ENCODE peak calls at places on chromosomes 4 and X, in seven cellular contexts. J is ovary; V is endodermal cell; D is CD8-positive, alpha-beta T cell; N is transverse colon; F is AG04450; S is psoas muscle. O is an unnamed sample.

GRCh38 chrX:25851141-25851540 is 287.0 kb upstream of the MAGEB18 start:
- DNase-seq in J (no peak), V (no peak), D (no peak), N (no peak), F (no peak), S (no peak), O (no peak)

GRCh38 chr4:20916106-20916505 is 215.8 kb downstream of the PACRGL start:
- DNase-seq in J (no peak), V (no peak), D (no peak), N (peak; percentile 23), F (no peak), S (no peak), O (no peak)

GRCh38 chrX:57445046-57445445 is 146.8 kb upstream of the ZXDB start:
- DNase-seq in J (no peak), V (no peak), D (no peak), N (no peak), F (no peak), S (no peak), O (no peak)

GRCh38 chr4:159106636-159107035 is 3.8 kb downstream of the RAPGEF2 start:
- DNase-seq in J (no peak), V (no peak), D (no peak), N (no peak), F (no peak), S (no peak), O (no peak)

GRCh38 chr4:174438711-174439110 is 83.6 kb downstream of the HPGD start:
- DNase-seq in J (no peak), V (no peak), D (no peak), N (no peak), F (no peak), S (no peak), O (no peak)

GRCh38 chr4:55029321-55029720 is 96.1 kb downstream of the KDR start:
- DNase-seq in J (no peak), V (no peak), D (no peak), N (no peak), F (no peak), S (no peak), O (no peak)

GRCh38 chr4:47032405-47033106 is 1.2 kb downstream of the GABRB1 start:
- DNase-seq in J (peak; percentile 30), V (peak; percentile 96), D (no peak), N (peak; percentile 32), F (peak; percentile 20), S (no peak), O (peak; percentile 9)

GRCh38 chr4:87258677-87259076 is 38.3 kb upstream of the KLHL8 start:
- DNase-seq in J (no peak), V (no peak), D (no peak), N (no peak), F (no peak), S (no peak), O (no peak)

GRCh38 chr4:113449407-113449974 is 312.0 kb downstream of the CAMK2D start:
- DNase-seq in J (no peak), V (no peak), D (no peak), N (no peak), F (no peak), S (no peak), O (no peak)

GRCh38 chr4:24433515-24434192 is 150.7 kb downstream of the DHX15 start:
- DNase-seq in J (no peak), V (no peak), D (no peak), N (no peak), F (no peak), S (peak; percentile 65), O (no peak)

GRCh38 chr4:165360985-165361678 is 17.7 kb upstream of the CPE start:
- DNase-seq in J (no peak), V (no peak), D (no peak), N (no peak), F (no peak), S (no peak), O (no peak)

GRCh38 chr4:172666711-172667368 is 501.8 kb upstream of the GALNT7 start:
- DNase-seq in J (no peak), V (peak; percentile 76), D (no peak), N (no peak), F (no peak), S (no peak), O (no peak)

GRCh38 chr4:10006236-10006603 is 15.1 kb downstream of the SLC2A9 start:
- DNase-seq in J (no peak), V (no peak), D (no peak), N (peak; percentile 67), F (no peak), S (no peak), O (no peak)

GRCh38 chr4:80125252-80126177 is 52.5 kb upstream of the ANTXR2 start:
- DNase-seq in J (no peak), V (peak; percentile 52), D (no peak), N (peak; percentile 8), F (no peak), S (no peak), O (no peak)

GRCh38 chrX:35809816-35810215 is 11.7 kb downstream of the MAGEB16 start:
- DNase-seq in J (no peak), V (no peak), D (no peak), N (no peak), F (no peak), S (no peak), O (no peak)

GRCh38 chr4:56049428-56050212 is 100.9 kb downstream of the CEP135 start:
- DNase-seq in J (peak; percentile 40), V (peak; percentile 89), D (no peak), N (peak; percentile 32), F (no peak), S (no peak), O (no peak)

GRCh38 chr4:166324321-166324720 is 451.3 kb downstream of the TLL1 start:
- DNase-seq in J (no peak), V (peak; percentile 81), D (no peak), N (peak; percentile 29), F (no peak), S (no peak), O (no peak)

DNA sequence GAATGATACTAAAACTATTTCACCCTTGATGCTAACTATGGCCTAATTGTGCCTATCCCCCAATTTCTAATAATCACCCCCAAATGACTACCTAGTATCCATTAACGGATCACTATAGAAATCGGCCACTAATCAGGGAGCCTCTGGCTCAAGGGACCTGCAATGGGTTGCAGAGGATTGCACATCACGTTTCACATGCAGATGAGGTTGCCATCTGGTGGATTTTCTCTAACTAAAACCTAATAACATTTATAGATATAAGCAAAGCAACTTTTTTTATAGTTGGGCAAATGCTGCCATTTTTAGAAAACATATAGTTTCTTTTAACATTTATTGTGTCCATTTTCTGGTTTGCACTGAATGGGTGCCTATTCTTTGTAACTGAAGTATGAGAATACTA is 28.3 kb upstream of the ALG13 start:
- DNase-seq in J (no peak), V (no peak), D (no peak), N (no peak), F (no peak), S (no peak), O (no peak)
- TF ChIP-seq CTCF in J (no peak), V (peak; percentile 33), D (no peak), N (no peak), F (no peak), S (no peak), O (no peak)

GRCh38 chr4:39526810-39527295 is 386 bp downstream of the UGDH start:
- DNase-seq in J (no peak), V (no peak), D (no peak), N (no peak), F (no peak), S (no peak), O (no peak)

GRCh38 chr4:39528056-39528465 is 822 bp upstream of the UGDH start:
- DNase-seq in J (no peak), V (no peak), D (no peak), N (no peak), F (peak; percentile 49), S (no peak), O (no peak)

GRCh38 chr4:39527296-39528055 is at the start of gene UGDH:
- DNase-seq in J (peak; percentile 97), V (peak; percentile 98), D (peak; percentile 81), N (peak; percentile 98), F (peak; percentile 98), S (peak; percentile 98), O (peak; percentile 96)

GRCh38 chr4:39530682-39531081 is 3.4 kb upstream of the UGDH start:
- DNase-seq in J (no peak), V (no peak), D (no peak), N (no peak), F (no peak), S (no peak), O (no peak)

DNA sequence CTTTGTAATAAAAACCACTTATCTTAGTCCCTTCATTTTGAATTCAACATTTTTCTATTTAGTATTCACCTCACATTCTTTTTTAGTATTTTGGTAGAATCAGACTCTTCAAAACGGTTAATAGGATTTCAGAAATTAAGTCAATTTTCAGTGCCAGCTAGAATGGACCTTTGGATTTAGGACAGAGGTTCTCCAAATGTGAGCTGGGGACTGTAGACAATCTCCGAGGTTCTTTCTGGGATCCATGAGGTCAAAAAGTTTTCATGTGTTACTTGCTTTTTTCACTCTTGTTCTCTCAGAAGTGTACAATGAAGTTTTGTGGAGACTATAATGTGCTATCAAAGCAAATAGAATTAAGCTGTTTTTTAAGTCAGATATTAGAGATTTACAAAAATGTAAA is 2.3 kb upstream of the UGDH start:
- DNase-seq in J (no peak), V (no peak), D (no peak), N (no peak), F (no peak), S (no peak), O (no peak)
- H3K4me3 ChIP-seq in J (no peak overlapping the region), V (peak overlapping the region; percentile 96), D (no peak overlapping the region), N (no peak overlapping the region), F (no peak overlapping the region), S (no peak overlapping the region), O (no peak overlapping the region)

DNA sequence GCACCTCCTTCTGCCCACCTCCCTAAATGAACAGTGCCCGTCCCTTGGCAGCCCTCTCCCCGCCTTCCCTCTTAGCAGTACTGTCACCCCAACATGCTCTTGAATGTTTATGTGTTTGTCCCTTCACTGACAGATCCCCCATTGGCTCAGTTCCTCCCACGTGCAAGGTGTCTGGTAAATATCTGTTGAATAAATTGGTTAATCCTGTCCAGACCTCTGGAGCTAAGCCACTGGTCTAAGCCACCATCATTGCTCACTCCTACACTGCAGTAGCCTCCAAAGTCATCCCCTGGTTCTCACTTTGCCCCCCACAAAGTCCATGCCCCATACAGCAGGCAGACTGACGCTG is 26.1 kb upstream of the MAN2B2 start:
- DNase-seq in J (no peak), V (no peak), D (no peak), N (no peak), F (no peak), S (no peak), O (no peak)
- TF ChIP-seq CTCF in J (no peak), V (no peak), D (no peak), N (no peak), F (no peak), S (no peak), O (no peak)

DNA sequence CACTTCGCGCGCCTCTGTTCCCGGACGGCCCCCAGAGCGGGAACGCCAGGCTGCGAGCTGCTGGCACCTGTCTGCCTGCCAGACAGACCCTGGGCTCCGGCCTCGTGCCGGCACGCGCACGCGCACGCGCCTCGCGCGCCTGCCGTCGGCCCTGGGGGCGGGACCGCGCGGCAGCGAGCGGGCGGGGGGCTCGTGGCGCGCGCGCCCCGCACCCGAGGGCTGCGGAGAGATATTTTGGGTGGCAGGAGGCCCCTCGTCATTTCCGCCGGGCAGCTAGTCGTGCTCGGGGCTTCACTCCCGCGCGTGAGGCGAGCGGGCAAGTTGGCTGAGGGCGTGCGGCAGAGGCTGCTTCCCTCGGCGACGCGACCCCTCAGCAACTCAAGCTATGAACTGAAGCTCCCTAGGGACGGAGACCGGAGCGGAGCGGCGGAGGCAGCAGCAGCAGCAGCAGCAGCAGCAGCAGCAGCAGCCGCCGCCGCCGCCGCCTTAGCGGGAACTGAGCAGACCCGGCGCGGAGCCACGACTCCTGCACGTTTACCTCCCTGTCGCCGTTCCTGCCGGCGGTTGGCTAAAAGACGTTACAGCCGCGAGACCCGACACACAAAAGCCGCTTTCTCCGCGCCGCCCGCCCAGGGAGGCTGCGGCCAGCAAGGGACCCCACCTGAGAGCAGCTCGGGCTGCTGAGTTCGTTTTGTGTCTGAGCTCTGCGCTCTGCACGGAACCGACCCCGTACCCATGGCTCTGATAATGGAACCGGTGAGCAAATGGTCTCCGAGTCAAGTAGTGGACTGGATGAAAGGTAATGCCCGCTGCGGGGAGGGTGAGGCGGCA is at the start of gene CNKSR2:
- DNase-seq in J (peak; percentile 67), V (peak; percentile 93), D (peak; percentile 24), N (peak; percentile 47), F (no peak), S (peak; percentile 67), O (no peak)
- H3K4me3 ChIP-seq in J (peak within 1 kb of the TSS; percentile 36), V (peak within 1 kb of the TSS; percentile 79), D (peak within 1 kb of the TSS; percentile 65), N (peak within 1 kb of the TSS; percentile 29), F (peak within 1 kb of the TSS; percentile 59), S (peak within 1 kb of the TSS; percentile 66), O (peak within 1 kb of the TSS; percentile 72)